ENCODE peak calls at places on chromosomes 2 and 18, in four cellular contexts. Y is Panc1, C is K562, R is HepG2. F is an unnamed sample.

GRCh38 chr18:13464432-13465125 is 246.0 kb downstream of the LDLRAD4 start:
- DNase-seq in Y (no peak), C (peak; percentile 25), R (no peak), F (no peak)

GRCh38 chr2:98469862-98470544 is 25.3 kb downstream of the INPP4A start:
- DNase-seq in Y (no peak), C (no peak), R (no peak), F (no peak)

GRCh38 chr2:27320958-27321543 is 1.8 kb downstream of the MPV17 start:
- DNase-seq in Y (peak; percentile 95), C (peak; percentile 82), R (peak; percentile 99), F (peak; percentile 98)

GRCh38 chr2:238168196-238168815 is 9.5 kb downstream of the ERFE start:
- DNase-seq in Y (no peak), C (peak; percentile 51), R (no peak), F (no peak)

GRCh38 chr18:42635378-42636048 is 480.0 kb downstream of the RIT2 start:
- DNase-seq in Y (no peak), C (no peak), R (no peak), F (no peak)

GRCh38 chr2:88656690-88657089 is 29.4 kb upstream of the EIF2AK3 start:
- DNase-seq in Y (no peak), C (no peak), R (no peak), F (no peak)

GRCh38 chr2:134773372-134774073 is 54.7 kb upstream of the TMEM163 start:
- DNase-seq in Y (no peak), C (no peak), R (no peak), F (no peak)

GRCh38 chr2:20444113-20444992 is 2.5 kb upstream of the RHOB start:
- DNase-seq in Y (no peak), C (no peak), R (no peak), F (no peak)

GRCh38 chr2:69126341-69126740 is 113.4 kb downstream of the ANTXR1 start:
- DNase-seq in Y (no peak), C (no peak), R (no peak), F (no peak)

GRCh38 chr2:230713331-230714121 is 884 bp downstream of the CAB39 start:
- DNase-seq in Y (no peak), C (peak; percentile 62), R (peak; percentile 46), F (no peak)

GRCh38 chr18:9838144-9838877 is 47.5 kb upstream of the TXNDC2 start:
- DNase-seq in Y (no peak), C (no peak), R (no peak), F (peak; percentile 56)

GRCh38 chr2:119795309-119796303 is 35.9 kb downstream of the PTPN4 start:
- DNase-seq in Y (no peak), C (no peak), R (no peak), F (no peak)

GRCh38 chr18:44725300-44726096 is 44.8 kb downstream of the SETBP1 start:
- DNase-seq in Y (no peak), C (peak; percentile 56), R (no peak), F (no peak)

GRCh38 chr2:219332542-219332941 is at the start of gene RESP18:
- DNase-seq in Y (no peak), C (no peak), R (no peak), F (no peak)

GRCh38 chr2:46967990-46968647 is 52.5 kb upstream of the MCFD2 start:
- DNase-seq in Y (no peak), C (peak; percentile 72), R (no peak), F (peak; percentile 82)

GRCh38 chr2:28445448-28446258 is 50.2 kb upstream of the PLB1 start:
- DNase-seq in Y (peak; percentile 91), C (no peak), R (no peak), F (peak; percentile 77)

GRCh38 chr2:154952346-154953010 is 254.0 kb downstream of the KCNJ3 start:
- DNase-seq in Y (no peak), C (no peak), R (no peak), F (no peak)

GRCh38 chr18:12008181-12008767 is 27.0 kb downstream of the IMPA2 start:
- DNase-seq in Y (no peak), C (no peak), R (peak; percentile 96), F (no peak)

GRCh38 chr18:42100917-42101316 is 145.9 kb downstream of the PIK3C3 start:
- DNase-seq in Y (no peak), C (no peak), R (no peak), F (no peak)

GRCh38 chr2:138536302-138536701 is 34.7 kb downstream of the SPOPL start:
- DNase-seq in Y (no peak), C (no peak), R (no peak), F (no peak)

GRCh38 chr2:3683748-3684454 is 19.5 kb upstream of the DCDC2C start:
- DNase-seq in Y (no peak), C (no peak), R (no peak), F (no peak)

GRCh38 chr2:176763111-176763510 is 449.5 kb upstream of the HNRNPA3 start:
- DNase-seq in Y (no peak), C (no peak), R (no peak), F (no peak)

GRCh38 chr18:24057804-24058203 is 43.2 kb downstream of the TTC39C start:
- DNase-seq in Y (no peak), C (no peak), R (no peak), F (no peak)

GRCh38 chr2:8636691-8637636 is 44.9 kb upstream of the ID2 start:
- DNase-seq in Y (no peak), C (no peak), R (no peak), F (no peak)

GRCh38 chr2:11680901-11681721 is 11.1 kb upstream of the NTSR2 start:
- DNase-seq in Y (no peak), C (no peak), R (no peak), F (no peak)

GRCh38 chr2:101754613-101755012 is 57.1 kb downstream of the MAP4K4 start:
- DNase-seq in Y (no peak), C (no peak), R (no peak), F (no peak)

GRCh38 chr18:23225518-23225917 is 90.2 kb downstream of the CABLES1 start:
- DNase-seq in Y (no peak), C (no peak), R (no peak), F (no peak)

GRCh38 chr2:42874838-42875801 is 82.7 kb upstream of the HAAO start:
- DNase-seq in Y (no peak), C (no peak), R (no peak), F (no peak)

GRCh38 chr2:10408649-10409579 is 39.2 kb downstream of the ODC1 start:
- DNase-seq in Y (peak; percentile 74), C (peak; percentile 93), R (peak; percentile 87), F (peak; percentile 79)

GRCh38 chr2:223439184-223439583 is 163.0 kb downstream of the SCG2 start:
- DNase-seq in Y (no peak), C (no peak), R (no peak), F (no peak)

GRCh38 chr2:208134928-208135586 is 5.4 kb upstream of the CRYGC start:
- DNase-seq in Y (no peak), C (no peak), R (peak; percentile 33), F (no peak)

GRCh38 chr2:218271487-218271797 is 1.1 kb downstream of the PNKD start:
- DNase-seq in Y (no peak), C (no peak), R (no peak), F (no peak)

GRCh38 chr2:201357216-201357615 is at the start of gene FLACC1:
- DNase-seq in Y (no peak), C (no peak), R (peak; percentile 56), F (peak; percentile 42)

GRCh38 chr2:5781679-5782078 is 89.5 kb downstream of the SOX11 start:
- DNase-seq in Y (no peak), C (no peak), R (no peak), F (no peak)

GRCh38 chr2:238321467-238321866 is 1.1 kb downstream of the TRAF3IP1 start:
- DNase-seq in Y (no peak), C (no peak), R (peak; percentile 24), F (no peak)

DNA sequence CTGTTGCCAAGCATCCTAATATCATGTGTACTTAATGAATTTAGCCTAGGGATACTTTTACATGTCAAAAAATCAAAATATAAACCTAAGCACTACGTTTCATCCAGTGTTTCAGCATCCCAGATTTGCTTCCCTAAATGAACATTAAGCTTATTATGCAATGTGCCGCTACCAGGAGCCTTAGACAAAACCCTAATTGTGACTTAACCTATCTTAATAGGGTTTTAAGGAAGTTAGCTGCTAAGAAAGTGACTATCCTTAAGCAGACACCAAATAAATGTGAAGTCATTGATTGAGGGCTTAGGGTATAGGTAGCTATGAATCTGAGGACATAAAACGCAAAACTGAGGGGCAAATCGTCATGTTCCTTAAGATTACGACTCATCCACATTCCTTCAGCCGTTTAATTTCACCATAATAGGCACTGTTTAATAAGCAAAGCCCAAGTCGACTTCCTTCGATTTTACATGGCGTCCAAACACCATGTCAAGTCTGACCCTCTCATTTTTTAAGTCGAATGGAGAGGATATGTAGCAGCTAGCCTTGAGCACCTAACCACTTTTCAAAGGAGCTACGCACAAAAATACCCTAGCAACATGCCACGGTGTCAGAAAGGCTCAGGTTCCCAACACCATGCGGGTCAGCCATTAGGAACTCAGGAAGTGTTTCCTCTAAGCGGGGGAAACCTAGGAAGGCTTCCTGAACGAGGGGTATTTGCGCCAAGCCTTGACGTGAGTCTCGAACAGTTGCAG is 1.1 kb downstream of the HDLBP start:
- DNase-seq in Y (no peak), C (no peak), R (peak; percentile 62), F (peak; percentile 8)
- TF ChIP-seq TCF7L2 in Y (no peak), C (no peak), R (no peak), F (no peak)

GRCh38 chr18:47321815-47322214 is 70.4 kb upstream of the SKOR2 start:
- DNase-seq in Y (no peak), C (no peak), R (no peak), F (no peak)

GRCh38 chr18:47317824-47318508 is 66.5 kb upstream of the SKOR2 start:
- DNase-seq in Y (no peak), C (no peak), R (no peak), F (no peak)

DNA sequence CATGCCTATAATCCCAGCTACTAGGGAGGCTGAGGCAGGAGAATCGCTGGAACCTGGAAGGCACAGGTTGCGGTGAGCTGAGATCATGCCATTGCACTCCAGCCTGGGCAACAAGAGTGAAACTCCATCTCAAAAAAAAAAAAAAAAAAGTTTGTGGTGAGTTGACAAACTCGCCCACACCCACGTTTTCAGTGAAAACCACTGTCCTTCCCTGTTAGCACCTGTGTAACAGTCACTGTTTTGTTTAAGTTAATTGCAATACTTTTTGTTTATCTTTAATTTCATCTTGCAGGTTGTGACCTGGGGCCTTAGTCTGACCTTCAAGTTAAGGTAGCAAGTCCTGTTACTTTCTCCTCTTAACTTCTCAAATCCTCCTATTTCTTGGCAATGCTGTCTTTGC is 65.5 kb upstream of the SKOR2 start:
- DNase-seq in Y (no peak), C (no peak), R (no peak), F (no peak)
- TF ChIP-seq TCF7L2 in Y (no peak), C (no peak), R (no peak), F (no peak)

DNA sequence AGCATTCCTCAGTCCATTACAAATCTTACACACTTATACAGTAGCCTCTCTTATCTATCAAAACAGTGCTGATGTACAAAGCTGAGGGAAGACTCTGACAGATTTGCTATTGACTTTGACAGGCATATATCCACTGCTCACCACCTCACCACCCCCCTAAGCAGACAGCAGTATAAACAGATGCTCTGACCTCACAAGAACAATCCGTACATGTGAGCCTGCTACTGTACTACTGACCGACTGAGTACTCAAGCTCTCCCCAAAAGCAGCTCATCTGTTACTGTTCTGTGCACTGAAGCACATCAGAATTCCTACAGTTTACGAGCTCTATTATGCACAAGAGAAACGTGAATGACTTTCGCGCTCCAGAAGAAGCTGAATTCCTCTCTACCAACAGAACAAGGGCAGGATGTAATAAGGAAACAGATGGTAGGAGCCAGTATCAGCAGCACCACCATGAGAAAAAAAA is 95.6 kb upstream of the PDE1A start:
- DNase-seq in Y (no peak), C (no peak), R (no peak), F (no peak)
- TF ChIP-seq TCF7L2 in Y (no peak), C (no peak), R (no peak), F (no peak)

GRCh38 chr18:77897606-77898005 is 648.0 kb downstream of the GALR1 start:
- DNase-seq in Y (no peak), C (no peak), R (no peak), F (no peak)
- TF ChIP-seq TCF7L2 in Y (no peak), C (no peak), R (no peak), F (no peak)

F was measured in HCT116.